ENCODE peak calls at places on chromosomes 11 and 22, in six cellular contexts. C is psoas muscle; V is CD4-positive, alpha-beta T cell; F is CD8-positive, alpha-beta T cell; J is ovary; Z is endothelial cell of umbilical vein. I is an unnamed sample.

GRCh38 chr11:73198677-73199076 is 19.4 kb upstream of the P2RY2 start:
- DNase-seq in Z (peak; percentile 81), F (no peak), V (no peak), C (no peak), J (no peak), I (no peak)

GRCh38 chr11:66800720-66801428 is 42.4 kb upstream of the RCE1 start:
- DNase-seq in V (no peak), F (no peak), Z (no peak), C (no peak), J (no peak), I (no peak)

GRCh38 chr11:32400196-32400595 is 35.1 kb downstream of the WT1 start:
- DNase-seq in F (no peak), Z (no peak), J (no peak), C (no peak), V (no peak), I (no peak)

GRCh38 chr22:25736378-25737011 is 5.5 kb upstream of the MYO18B start:
- DNase-seq in Z (no peak), J (no peak), V (no peak), C (no peak), F (no peak), I (no peak)

GRCh38 chr11:109096266-109096665 is 325.7 kb upstream of the C11orf87 start:
- DNase-seq in J (no peak), Z (no peak), F (no peak), V (no peak), C (no peak), I (no peak)

GRCh38 chr11:95364324-95365295 is 133.6 kb upstream of the SESN3 start:
- DNase-seq in V (no peak), F (no peak), Z (no peak), J (no peak), C (no peak), I (no peak)

GRCh38 chr11:102237096-102237735 is 80.1 kb upstream of the BIRC3 start:
- DNase-seq in F (no peak), V (no peak), C (no peak), J (no peak), Z (no peak), I (no peak)

GRCh38 chr11:112267188-112267591 is 6.5 kb upstream of the PLET1 start:
- DNase-seq in C (no peak), F (no peak), J (no peak), V (no peak), Z (no peak), I (no peak)

GRCh38 chr11:79255965-79256364 is 184.9 kb downstream of the TENM4 start:
- DNase-seq in C (no peak), F (no peak), J (no peak), V (no peak), Z (no peak), I (no peak)

GRCh38 chr11:63014408-63015055 is 1.1 kb downstream of the SLC22A8 start:
- DNase-seq in F (no peak), C (no peak), V (no peak), Z (no peak), J (no peak), I (no peak)

GRCh38 chr22:49006207-49007012 is 821.3 kb downstream of the BRD1 start:
- DNase-seq in F (no peak), J (no peak), Z (no peak), V (no peak), C (no peak), I (no peak)

GRCh38 chr11:1852885-1853284 is at the start of gene LSP1:
- DNase-seq in C (peak; percentile 55), V (peak; percentile 81), F (peak; percentile 64), J (no peak), Z (no peak), I (no peak)

GRCh38 chr11:94876222-94876621 is 97.1 kb downstream of the CWC15 start:
- DNase-seq in C (no peak), F (no peak), V (no peak), J (no peak), Z (no peak), I (peak; percentile 43)

GRCh38 chr22:23098718-23099524 is 28.6 kb downstream of the GNAZ start:
- DNase-seq in Z (peak; percentile 25), F (no peak), J (peak; percentile 92), V (no peak), C (peak; percentile 70), I (no peak)

GRCh38 chr22:47164514-47165337 is 402.3 kb downstream of the TBC1D22A start:
- DNase-seq in J (peak; percentile 11), C (peak; percentile 44), V (peak; percentile 29), F (no peak), Z (peak; percentile 59), I (peak; percentile 70)

GRCh38 chr11:71183878-71184277 is 68.5 kb downstream of the SHANK2 start:
- DNase-seq in Z (no peak), J (no peak), V (no peak), F (no peak), C (no peak), I (no peak)

GRCh38 chr11:87037450-87038234 is at the start of gene TMEM135:
- DNase-seq in V (peak; percentile 92), J (peak; percentile 93), Z (peak; percentile 94), F (peak; percentile 83), C (peak; percentile 97), I (peak; percentile 95)
- H3K27ac ChIP-seq in V (peak within 1 kb of the TSS; percentile 39), J (peak within 1 kb of the TSS; percentile 88), Z (peak within 1 kb of the TSS; percentile 1), F (peak within 1 kb of the TSS; percentile 67), C (peak within 1 kb of the TSS; percentile 81), I (peak within 1 kb of the TSS; percentile 93)

GRCh38 chr11:74641905-74642304 is 49.5 kb downstream of the POLD3 start:
- DNase-seq in Z (no peak), F (no peak), C (no peak), V (no peak), J (no peak), I (no peak)
- H3K27ac ChIP-seq in Z (no peak overlapping the region), F (no peak overlapping the region), C (no peak overlapping the region), V (no peak overlapping the region), J (peak overlapping the region; percentile 26), I (no peak overlapping the region)

GRCh38 chr11:77091146-77091940 is 11.3 kb upstream of the OMP start:
- DNase-seq in J (peak; percentile 84), C (peak; percentile 87), V (peak; percentile 83), F (peak; percentile 69), Z (peak; percentile 73), I (no peak)
- H3K27ac ChIP-seq in J (no peak overlapping the region), C (no peak overlapping the region), V (no peak overlapping the region), F (no peak overlapping the region), Z (no peak overlapping the region), I (no peak overlapping the region)

GRCh38 chr22:45312856-45313255 is 3.1 kb downstream of the FAM118A start:
- DNase-seq in V (no peak), J (no peak), Z (no peak), F (no peak), C (no peak), I (no peak)
- H3K27ac ChIP-seq in V (no peak overlapping the region), J (no peak overlapping the region), Z (no peak overlapping the region), F (no peak overlapping the region), C (no peak overlapping the region), I (no peak overlapping the region)

GRCh38 chr22:36756031-36756430 is 19.9 kb downstream of the IFT27 start:
- DNase-seq in C (no peak), Z (no peak), J (no peak), F (no peak), V (no peak), I (peak; percentile 68)
- H3K27ac ChIP-seq in C (no peak overlapping the region), Z (no peak overlapping the region), J (no peak overlapping the region), F (no peak overlapping the region), V (no peak overlapping the region), I (no peak overlapping the region)